ENCODE peak calls at places on chromosomes 12 and 14, in six cellular contexts. F is fibroblast of lung, D is stomach, Y is lung, N is lower lobe of right lung, L is neural progenitor cell. V is an unnamed sample.

GRCh38 chr12:132484183-132484890 is 5.6 kb upstream of the FBRSL1 start:
- DNase-seq in F (no peak), D (no peak), Y (no peak), N (no peak), L (no peak), V (no peak)

GRCh38 chr14:65012353-65012752 is 25.7 kb downstream of the FNTB start:
- DNase-seq in F (no peak), D (no peak), Y (no peak), N (no peak), L (no peak), V (no peak)

GRCh38 chr12:53820503-53820902 is 68.7 kb upstream of the CISTR start:
- DNase-seq in F (peak; percentile 10), D (no peak), Y (no peak), N (no peak), L (no peak), V (no peak)

GRCh38 chr12:57604454-57605307 is at the start of gene DTX3:
- DNase-seq in F (peak; percentile 38), D (no peak), Y (no peak), N (no peak), L (peak; percentile 66), V (no peak)

GRCh38 chr12:34297126-34297789 is 275.0 kb downstream of the ALG10 start:
- DNase-seq in F (no peak), D (no peak), Y (no peak), N (peak; percentile 5), L (no peak), V (no peak)

GRCh38 chr14:64762044-64763034 is 58.1 kb downstream of the PLEKHG3 start:
- DNase-seq in F (peak; percentile 93), D (peak; percentile 93), Y (peak; percentile 57), N (peak; percentile 65), L (peak; percentile 53), V (no peak)

GRCh38 chr14:80941241-80942157 is at the start of gene CEP128:
- DNase-seq in F (peak; percentile 97), D (peak; percentile 93), Y (peak; percentile 97), N (peak; percentile 96), L (peak; percentile 96), V (peak; percentile 95)

GRCh38 chr12:14435627-14436026 is 70.1 kb downstream of the ATF7IP start:
- DNase-seq in F (no peak), D (no peak), Y (no peak), N (no peak), L (no peak), V (no peak)

GRCh38 chr12:100533326-100533725 is 40.2 kb upstream of the GAS2L3 start:
- DNase-seq in F (no peak), D (no peak), Y (no peak), N (no peak), L (no peak), V (no peak)

GRCh38 chr12:116318738-116319050 is 41.2 kb upstream of the MED13L start:
- DNase-seq in F (no peak), D (peak; percentile 84), Y (no peak), N (no peak), L (no peak), V (no peak)

GRCh38 chr12:93777249-93777648 is 100.1 kb downstream of the CRADD start:
- DNase-seq in F (peak; percentile 62), D (no peak), Y (no peak), N (no peak), L (no peak), V (no peak)

GRCh38 chr14:100800041-100800440 is 25.9 kb upstream of the MEG3 start:
- DNase-seq in F (no peak), D (no peak), Y (no peak), N (no peak), L (no peak), V (no peak)

GRCh38 chr14:75905505-75905904 is 76.3 kb downstream of the TGFB3 start:
- DNase-seq in F (peak; percentile 42), D (peak; percentile 58), Y (peak; percentile 57), N (peak; percentile 55), L (no peak), V (peak; percentile 58)

DNA sequence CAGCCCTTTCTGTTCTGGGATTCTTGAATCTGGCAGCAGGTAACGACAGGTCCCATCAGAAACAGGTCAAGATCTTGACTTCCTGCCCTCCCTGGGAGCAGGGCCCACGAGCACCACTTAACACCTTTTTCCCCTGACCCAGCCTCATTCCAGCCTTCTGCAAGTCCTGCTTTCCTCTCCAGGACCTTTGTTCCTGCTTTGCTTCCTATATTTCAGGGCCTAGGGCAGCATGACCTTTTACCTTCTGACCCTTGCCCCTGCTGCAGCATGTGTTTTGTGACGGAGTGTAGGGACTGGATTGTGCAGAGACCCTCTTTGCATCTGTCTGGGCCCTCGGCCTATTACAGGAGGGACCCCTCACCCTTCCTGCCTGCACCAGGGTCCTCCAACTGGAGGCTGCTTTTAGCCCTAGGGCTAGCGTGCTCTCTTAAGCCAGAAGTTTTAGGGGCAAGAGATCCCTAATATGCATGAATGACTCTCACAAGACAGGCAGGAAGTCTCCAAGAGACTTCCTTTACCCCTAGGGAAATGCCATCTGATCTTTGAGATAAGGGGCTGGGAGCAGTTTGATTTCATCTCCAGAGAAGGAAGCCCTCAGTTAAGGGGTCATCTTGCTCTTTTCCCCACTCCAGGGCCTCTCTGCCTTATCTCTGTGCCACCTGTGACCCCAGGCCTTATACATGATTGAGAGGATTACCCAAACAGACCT is 209.4 kb upstream of the BCL2L14 start:
- DNase-seq in F (no peak), D (no peak), Y (no peak), N (no peak), L (peak; percentile 10), V (no peak)
- H3K36me3 ChIP-seq in F (no peaks in the 10 kb centered on the region), D (peaks cover 22% of the 10 kb centered on the region), Y (peaks cover 11% of the 10 kb centered on the region), N (peaks cover 16% of the 10 kb centered on the region), L (no peaks in the 10 kb centered on the region), V (peaks cover 4% of the 10 kb centered on the region)

GRCh38 chr12:45050751-45051489 is at the start of gene DBX2:
- DNase-seq in F (peak; percentile 3), D (no peak), Y (no peak), N (peak; percentile 29), L (peak; percentile 72), V (no peak)
- H3K4me3 ChIP-seq in F (no peak within 1 kb of the TSS), D (peak within 1 kb of the TSS; percentile 27), Y (no peak within 1 kb of the TSS), N (peak within 1 kb of the TSS; percentile 17), L (peak within 1 kb of the TSS; percentile 73), V (peak within 1 kb of the TSS; percentile 10)

GRCh38 chr12:339557-340195 is 49.4 kb downstream of the KDM5A start:
- DNase-seq in F (no peak), D (no peak), Y (no peak), N (no peak), L (no peak), V (no peak)

GRCh38 chr12:334114-334513 is 55.0 kb downstream of the KDM5A start:
- DNase-seq in F (no peak), D (no peak), Y (no peak), N (no peak), L (no peak), V (no peak)

GRCh38 chr12:331287-331686 is 57.8 kb downstream of the KDM5A start:
- DNase-seq in F (no peak), D (no peak), Y (no peak), N (no peak), L (no peak), V (no peak)

GRCh38 chr12:332581-333205 is 56.4 kb downstream of the KDM5A start:
- DNase-seq in F (peak; percentile 40), D (no peak), Y (no peak), N (no peak), L (no peak), V (no peak)

GRCh38 chr12:337039-337438 is 52.1 kb downstream of the KDM5A start:
- DNase-seq in F (no peak), D (no peak), Y (no peak), N (no peak), L (no peak), V (no peak)
- H3K36me3 ChIP-seq in F (peaks cover 5% of the 10 kb centered on the region), D (peaks cover 82% of the 10 kb centered on the region), Y (peaks cover 13% of the 10 kb centered on the region), N (peaks cover 89% of the 10 kb centered on the region), L (no peaks in the 10 kb centered on the region), V (peaks cover 14% of the 10 kb centered on the region)

DNA sequence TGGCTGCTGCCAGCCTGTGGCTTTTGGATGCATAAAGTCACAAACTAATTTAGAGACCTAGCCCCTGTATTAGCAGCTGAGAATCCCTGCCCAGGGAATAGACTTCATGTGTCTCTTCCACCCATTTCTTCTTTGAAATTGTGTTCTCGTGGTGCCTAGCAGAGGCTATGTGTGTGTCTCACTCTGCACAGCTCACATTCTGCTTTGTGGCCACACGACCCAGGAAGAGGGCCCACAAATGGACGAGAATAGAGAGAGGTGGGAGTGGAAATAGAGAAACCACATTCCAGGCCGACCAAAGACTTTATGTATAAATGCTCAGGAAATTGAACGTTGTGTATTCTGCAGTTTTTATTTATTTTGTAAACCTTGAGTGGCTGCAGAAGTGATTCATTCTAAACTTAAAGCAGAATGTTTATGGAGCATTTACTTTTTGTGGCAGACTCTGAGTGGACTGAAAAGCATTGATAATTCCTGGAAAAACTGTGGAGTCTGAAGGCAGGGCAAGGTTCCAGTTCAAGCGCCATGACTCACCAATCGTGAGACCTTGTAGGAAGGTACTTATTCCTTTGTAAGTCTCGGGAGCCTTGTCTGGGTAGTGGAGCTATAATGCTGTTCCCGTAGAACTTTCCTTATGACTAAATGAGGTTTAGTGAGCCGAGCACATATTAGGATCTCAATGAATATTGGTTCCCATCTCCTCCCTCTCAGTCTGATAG is 9.1 kb downstream of the B4GALNT3 start:
- DNase-seq in F (peak; percentile 87), D (peak; percentile 61), Y (no peak), N (no peak), L (no peak), V (no peak)
- H3K4me3 ChIP-seq in F (no peak overlapping the region), D (no peak overlapping the region), Y (no peak overlapping the region), N (no peak overlapping the region), L (no peak overlapping the region), V (no peak overlapping the region)

GRCh38 chr14:103530390-103530789 is 1.4 kb downstream of the TRMT61A start:
- DNase-seq in F (no peak), D (no peak), Y (no peak), N (no peak), L (peak; percentile 89), V (no peak)

GRCh38 chr14:103530831-103531230 is 1.8 kb downstream of the TRMT61A start:
- DNase-seq in F (no peak), D (no peak), Y (no peak), N (no peak), L (no peak), V (no peak)

GRCh38 chr14:103532216-103533136 is 3.5 kb downstream of the TRMT61A start:
- DNase-seq in F (no peak), D (no peak), Y (no peak), N (no peak), L (no peak), V (no peak)

GRCh38 chr14:103533137-103533998 is 4.4 kb downstream of the TRMT61A start:
- DNase-seq in F (no peak), D (no peak), Y (no peak), N (no peak), L (no peak), V (no peak)

DNA sequence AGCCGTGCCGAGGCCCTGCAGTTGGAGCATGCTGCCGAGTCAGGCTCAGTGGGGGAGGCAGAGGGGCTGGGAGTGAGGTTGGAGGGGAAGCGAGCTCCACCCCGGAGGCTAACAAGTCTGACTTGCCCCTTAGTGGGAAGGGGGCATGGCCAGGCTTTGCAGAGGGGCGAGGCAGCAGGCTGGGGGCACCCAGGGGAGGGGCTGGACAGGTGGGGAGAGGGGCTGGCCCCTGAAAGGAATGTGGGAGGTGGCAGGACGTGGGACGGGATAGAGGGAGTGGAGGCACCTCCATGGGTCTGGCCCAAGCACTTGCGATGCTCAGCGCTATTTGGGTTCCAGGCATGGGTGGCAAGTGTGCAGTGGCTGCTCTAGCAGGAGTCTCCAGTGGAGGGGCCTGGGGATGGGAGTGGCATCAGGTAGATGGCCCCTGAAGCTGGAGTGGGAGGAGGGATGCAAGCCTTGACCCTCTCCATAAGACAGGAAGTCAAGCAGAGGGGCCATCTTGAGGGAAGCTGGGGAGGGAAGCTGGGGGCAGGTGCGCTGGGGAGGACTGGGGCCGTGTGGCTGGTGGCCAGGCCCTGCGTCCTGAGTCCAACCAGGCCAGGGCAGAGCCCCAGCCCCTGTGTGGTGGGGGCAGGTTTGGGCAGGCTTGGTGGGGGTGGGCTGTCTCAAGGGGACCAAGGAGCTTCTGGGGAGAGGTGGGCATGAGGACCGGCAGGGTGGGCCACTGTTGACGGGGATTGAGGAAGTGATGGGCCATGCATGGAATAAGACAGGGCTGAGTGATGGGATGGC is 2.6 kb downstream of the TRMT61A start:
- DNase-seq in F (no peak), D (no peak), Y (no peak), N (no peak), L (no peak), V (no peak)
- H3K36me3 ChIP-seq in F (peaks cover 5% of the 10 kb centered on the region), D (peaks cover 45% of the 10 kb centered on the region), Y (peaks cover 48% of the 10 kb centered on the region), N (peaks cover 23% of the 10 kb centered on the region), L (no peaks in the 10 kb centered on the region), V (no peaks in the 10 kb centered on the region)

V was measured in right lobe of liver.